ENCODE peak calls at places on chromosomes 16 and 17, in five cellular contexts. H, U, I, R and T are unnamed samples.

GRCh38 chr17:1601571-1601970 is 27.1 kb downstream of the SLC43A2 start:
- DNase-seq in H (no peak), U (no peak), I (no peak), R (no peak), T (no peak)

GRCh38 chr16:85888405-85889331 is 10.3 kb upstream of the IRF8 start:
- DNase-seq in H (no peak), U (peak), I (no peak), R (peak), T (peak)

GRCh38 chr16:56841659-56842058 is 23.3 kb upstream of the SLC12A3 start:
- DNase-seq in H (no peak), U (no peak), I (no peak), R (no peak), T (no peak)

GRCh38 chr17:68378202-68379149 is 78.8 kb downstream of the WIPI1 start:
- DNase-seq in H (peak), U (peak), I (no peak), R (peak), T (peak)

GRCh38 chr17:65292430-65292829 is 155.3 kb downstream of the RGS9 start:
- DNase-seq in H (no peak), U (peak), I (no peak), R (no peak), T (no peak)

GRCh38 chr16:1793578-1794220 is at the start of gene IGFALS:
- DNase-seq in H (peak), U (no peak), I (no peak), R (no peak), T (no peak)

GRCh38 chr16:11309895-11310633 is 28.9 kb upstream of the PRM1 start:
- DNase-seq in H (no peak), U (no peak), I (peak), R (no peak), T (peak)

GRCh38 chr16:30183961-30184429 is 593 bp downstream of the CORO1A start:
- DNase-seq in H (no peak), U (no peak), I (no peak), R (no peak), T (no peak)

GRCh38 chr16:17578921-17579876 is 108.4 kb upstream of the XYLT1 start:
- DNase-seq in H (no peak), U (peak), I (peak), R (peak), T (peak)

GRCh38 chr17:77419547-77420475 is 279.0 kb downstream of the SEC14L1 start:
- DNase-seq in H (no peak), U (peak), I (peak), R (peak), T (no peak)

GRCh38 chr17:77421635-77421982 is 280.8 kb downstream of the SEC14L1 start:
- DNase-seq in H (no peak), U (no peak), I (no peak), R (no peak), T (no peak)

GRCh38 chr17:77419095-77419494 is 278.3 kb downstream of the SEC14L1 start:
- DNase-seq in H (no peak), U (no peak), I (no peak), R (no peak), T (no peak)

GRCh38 chr17:77420804-77421634 is 280.2 kb downstream of the SEC14L1 start:
- DNase-seq in H (no peak), U (peak), I (peak), R (peak), T (peak)

GRCh38 chr17:77420476-77420803 is 279.7 kb downstream of the SEC14L1 start:
- DNase-seq in H (no peak), U (no peak), I (no peak), R (no peak), T (no peak)
- TF ChIP-seq CTCF in H (peak), U (no peak), I (peak), R (no peak), T (peak)

GRCh38 chr17:39648876-39649430 is 12.0 kb downstream of the STARD3 start:
- DNase-seq in H (no peak), U (peak), I (no peak), R (peak), T (no peak)
- TF ChIP-seq CTCF in H (no peak), U (no peak), I (no peak), R (no peak), T (no peak)

DNA sequence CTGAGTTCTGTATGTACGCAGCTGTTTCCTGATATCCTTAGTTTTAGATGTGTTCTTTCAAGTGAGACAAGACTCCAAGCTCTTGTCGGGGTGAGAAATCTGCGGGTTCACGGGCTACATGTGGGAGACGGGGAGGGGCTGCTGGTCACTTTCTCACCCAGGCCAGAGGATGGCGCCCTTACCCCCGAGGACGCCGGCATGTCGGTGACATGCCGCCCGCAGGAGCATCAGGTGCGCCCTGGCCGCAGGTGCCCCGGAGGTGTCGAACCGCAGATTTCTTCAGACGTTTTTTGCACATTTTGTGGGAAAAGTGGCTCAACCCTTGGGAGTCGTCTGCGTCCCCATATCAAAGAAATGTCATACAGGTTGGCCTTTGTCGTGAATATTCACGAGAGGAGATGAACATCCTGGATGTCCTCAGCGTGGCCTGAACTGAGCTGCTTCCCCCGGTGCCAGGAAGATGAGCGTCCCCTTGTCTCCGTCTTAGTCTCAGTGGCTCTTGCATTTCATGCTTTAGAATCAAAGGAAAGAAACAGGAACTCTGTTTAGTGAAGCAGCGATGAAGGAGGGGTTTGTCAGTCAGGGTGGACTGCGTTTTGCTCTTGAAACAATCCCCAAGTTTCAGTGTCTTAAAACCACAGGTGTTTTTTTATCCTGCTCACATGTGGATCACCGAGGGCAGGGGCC is 75.3 kb upstream of the ZNF750 start:
- DNase-seq in H (no peak), U (no peak), I (no peak), R (no peak), T (no peak)
- TF ChIP-seq CTCF in H (no peak), U (peak), I (peak), R (peak), T (peak)

GRCh38 chr17:4533522-4534502 is 21.4 kb downstream of the MYBBP1A start:
- DNase-seq in H (no peak), U (no peak), I (peak), R (no peak), T (no peak)
- TF ChIP-seq CTCF in H (no peak), U (no peak), I (no peak), R (no peak), T (no peak)

GRCh38 chr16:49352923-49353322 is 20.7 kb upstream of the C16orf78 start:
- DNase-seq in H (no peak), U (peak), I (peak), R (no peak), T (no peak)
- TF ChIP-seq CTCF in H (peak), U (peak), I (peak), R (peak), T (no peak)

DNA sequence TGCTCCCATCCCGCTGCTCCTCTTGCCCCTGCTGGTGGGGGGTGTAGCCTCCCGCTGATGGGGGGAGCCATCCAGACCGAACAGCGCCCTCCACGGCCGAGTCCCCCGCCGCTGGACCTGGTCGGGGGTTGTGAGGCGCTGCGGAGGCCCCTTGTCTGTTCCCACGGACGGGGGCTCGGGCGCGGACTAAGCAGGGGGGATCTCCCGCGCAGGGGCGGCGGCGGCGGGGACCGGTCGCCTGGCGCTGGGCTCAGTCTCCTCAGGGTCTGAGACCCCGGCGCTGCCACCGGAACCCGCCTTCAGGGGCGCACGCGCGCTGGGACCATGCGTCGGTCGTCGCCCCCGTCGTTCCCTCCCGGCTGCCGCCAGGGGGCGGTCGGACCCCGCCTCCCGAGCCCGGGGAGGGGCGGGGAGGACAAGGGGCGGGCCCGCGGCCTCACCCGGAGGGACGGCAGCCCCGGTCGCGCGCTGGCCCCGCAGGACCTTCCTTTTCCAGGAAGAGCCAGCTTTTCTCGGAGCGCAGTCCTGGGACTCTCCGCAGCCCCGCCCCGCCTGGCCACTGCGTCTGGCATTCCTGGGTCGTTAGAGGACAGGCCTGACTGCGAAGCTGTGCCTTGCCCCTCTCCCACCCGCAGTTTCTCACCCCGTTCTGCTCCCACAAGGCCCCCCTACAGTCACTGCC is 6.3 kb upstream of the IL32 start:
- DNase-seq in H (peak), U (peak), I (peak), R (peak), T (peak)
- TF ChIP-seq CTCF in H (peak), U (peak), I (peak), R (peak), T (peak)

DNA sequence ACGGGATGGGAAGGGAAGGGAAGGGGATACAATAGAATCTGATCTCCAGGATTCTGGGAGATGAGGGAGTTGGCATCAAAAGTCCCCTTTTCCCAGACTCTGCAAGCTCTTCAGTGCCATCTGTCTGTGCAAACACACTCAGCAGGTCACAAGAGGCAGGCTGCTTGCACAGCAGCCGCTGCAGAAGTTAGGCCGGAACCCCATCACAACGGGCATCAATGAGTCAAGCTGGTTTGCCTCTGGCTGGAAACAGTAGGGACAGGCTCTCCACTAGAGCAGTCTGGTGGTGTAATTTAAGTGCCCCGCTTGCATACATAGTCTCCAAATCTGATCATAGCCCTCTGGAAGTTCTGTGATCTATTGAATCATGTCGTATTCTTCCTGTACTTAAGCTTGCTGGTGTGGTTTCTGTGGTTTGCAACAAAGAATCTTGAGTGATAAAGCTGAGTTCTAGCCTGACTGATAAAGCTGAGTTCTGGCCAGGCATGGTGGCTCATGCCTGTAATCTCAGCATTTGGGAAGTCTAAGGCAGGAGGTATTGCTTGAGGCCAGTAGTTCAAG is 33.7 kb upstream of the KDM8 start:
- DNase-seq in H (no peak), U (peak), I (no peak), R (peak), T (peak)
- TF ChIP-seq CTCF in H (peak), U (no peak), I (peak), R (peak), T (peak)

GRCh38 chr17:15247891-15248529 is 17.1 kb downstream of the PMP22 start:
- DNase-seq in H (peak), U (no peak), I (no peak), R (no peak), T (no peak)
- TF ChIP-seq CTCF in H (peak), U (peak), I (peak), R (peak), T (peak)

GRCh38 chr17:35907266-35907637 is 23.3 kb downstream of the RDM1 start:
- DNase-seq in H (no peak), U (no peak), I (no peak), R (no peak), T (no peak)
- TF ChIP-seq CTCF in H (no peak), U (no peak), I (no peak), R (no peak), T (no peak)